ENCODE peak calls at places on chromosomes 7 and 10, in nine cellular contexts. E, O, J, M, Y, R, T, Z and S are unnamed samples.

GRCh38 chr7:2698581-2699288 is 10.7 kb downstream of the AMZ1 start:
- DNase-seq in R (no peak), Y (peak; percentile 72), J (no peak), E (no peak), M (peak; percentile 92), T (no peak), Z (no peak), O (peak; percentile 45), S (no peak)

GRCh38 chr10:1545524-1545923 is 191.8 kb downstream of the ADARB2 start:
- DNase-seq in Y (no peak), T (no peak), Z (no peak), M (no peak), R (no peak), J (no peak), E (no peak), O (no peak), S (no peak)

GRCh38 chr7:94650137-94650536 is 5.8 kb downstream of the SGCE start:
- DNase-seq in R (no peak), Z (no peak), T (no peak), Y (no peak), E (no peak), O (no peak), M (no peak), J (no peak), S (no peak)

GRCh38 chr7:1225462-1226154 is 7.1 kb upstream of the UNCX start:
- DNase-seq in M (no peak), E (no peak), J (no peak), O (peak; percentile 53), Y (no peak), R (no peak), Z (no peak), T (no peak), S (no peak)

GRCh38 chr7:24816868-24817267 is 59.6 kb upstream of the GSDME start:
- DNase-seq in J (no peak), Z (no peak), T (no peak), Y (no peak), R (no peak), O (no peak), M (no peak), E (no peak), S (no peak)

GRCh38 chr10:79063661-79064490 is 4.9 kb upstream of the ZMIZ1 start:
- DNase-seq in Y (no peak), R (no peak), O (no peak), Z (no peak), J (no peak), M (no peak), T (peak; percentile 35), E (no peak), S (no peak)

GRCh38 chr10:117221156-117221711 is 19.7 kb upstream of the SLC18A2 start:
- DNase-seq in Y (peak; percentile 92), E (no peak), T (no peak), J (peak; percentile 2), Z (no peak), M (no peak), O (no peak), R (no peak), S (no peak)

GRCh38 chr7:120991570-120991969 is 3.1 kb downstream of the CPED1 start:
- DNase-seq in T (no peak), R (no peak), M (no peak), Z (no peak), J (no peak), E (no peak), O (no peak), Y (no peak), S (no peak)

GRCh38 chr10:58026036-58026435 is 241.7 kb downstream of the IPMK start:
- DNase-seq in O (no peak), T (no peak), E (no peak), J (no peak), Z (no peak), M (no peak), R (no peak), Y (no peak), S (no peak)

GRCh38 chr10:73625004-73625883 is 16.0 kb downstream of the MYOZ1 start:
- DNase-seq in T (no peak), J (peak; percentile 13), E (peak; percentile 36), Y (no peak), R (no peak), Z (peak; percentile 34), O (peak; percentile 28), M (no peak), S (no peak)

GRCh38 chr7:132996581-132997242 is 85.2 kb downstream of the CHCHD3 start:
- DNase-seq in O (no peak), Z (no peak), R (no peak), E (peak; percentile 27), M (no peak), Y (no peak), J (no peak), T (no peak), S (no peak)

GRCh38 chr7:150746931-150747330 is 9.7 kb downstream of the GIMAP5 start:
- DNase-seq in M (no peak), O (no peak), Y (no peak), E (no peak), R (no peak), J (no peak), Z (no peak), T (no peak), S (no peak)

GRCh38 chr7:98133181-98133580 is 26.5 kb downstream of the LMTK2 start:
- DNase-seq in T (no peak), Z (no peak), J (peak; percentile 5), M (peak; percentile 33), E (peak; percentile 50), Y (no peak), O (peak; percentile 20), R (no peak), S (no peak)

GRCh38 chr7:146922777-146923176 is 806.2 kb downstream of the CNTNAP2 start:
- DNase-seq in E (no peak), Z (no peak), J (no peak), T (no peak), O (no peak), M (no peak), Y (no peak), R (no peak), S (no peak)

GRCh38 chr7:117069379-117069778 is 116.1 kb downstream of the ST7 start:
- DNase-seq in M (peak; percentile 8), J (no peak), T (no peak), Y (no peak), Z (peak; percentile 52), O (no peak), R (no peak), E (no peak), S (no peak)

GRCh38 chr7:42128703-42129102 is 108.3 kb downstream of the GLI3 start:
- DNase-seq in O (no peak), J (no peak), T (no peak), E (no peak), Z (no peak), R (no peak), M (no peak), Y (no peak), S (peak; percentile 18)

GRCh38 chr10:25808372-25808771 is 125.7 kb upstream of the MYO3A start:
- DNase-seq in Y (no peak), O (no peak), T (no peak), Z (no peak), M (no peak), J (no peak), E (no peak), R (no peak), S (no peak)

GRCh38 chr10:6401562-6402348 is 178.3 kb downstream of the PRKCQ start:
- DNase-seq in O (peak; percentile 36), Y (peak; percentile 49), J (peak; percentile 85), Z (peak; percentile 49), T (peak; percentile 87), E (peak; percentile 96), R (peak; percentile 84), M (peak; percentile 71), S (peak; percentile 77)

GRCh38 chr7:92768501-92769360 is 67.6 kb downstream of the CDK6 start:
- DNase-seq in Y (peak; percentile 15), E (peak; percentile 53), Z (no peak), R (no peak), O (no peak), J (peak; percentile 56), M (no peak), T (no peak), S (no peak)

GRCh38 chr7:151626422-151627115 is 106.9 kb upstream of the RHEB start:
- DNase-seq in M (no peak), J (no peak), Y (peak; percentile 41), O (no peak), T (no peak), Z (peak; percentile 54), E (peak; percentile 48), R (no peak), S (peak; percentile 22)

GRCh38 chr7:100342761-100343160 is 15.2 kb upstream of the PILRB start:
- DNase-seq in Y (no peak), T (no peak), E (peak; percentile 30), Z (no peak), J (no peak), R (no peak), O (no peak), M (no peak), S (no peak)

GRCh38 chr10:49320191-49320590 is 21.2 kb downstream of the C10orf71 start:
- DNase-seq in O (no peak), Y (no peak), T (no peak), M (no peak), J (no peak), E (no peak), R (no peak), Z (no peak), S (no peak)

GRCh38 chr7:118312966-118313365 is 88.5 kb downstream of the ANKRD7 start:
- DNase-seq in Y (no peak), R (no peak), J (no peak), Z (no peak), O (no peak), M (no peak), E (no peak), T (no peak), S (no peak)

GRCh38 chr10:118850418-118851061 is 95.8 kb upstream of the CACUL1 start:
- DNase-seq in M (peak; percentile 30), Z (peak; percentile 41), Y (peak; percentile 20), O (peak; percentile 44), E (peak; percentile 31), J (peak; percentile 60), R (no peak), T (peak; percentile 87), S (peak; percentile 31)

GRCh38 chr10:30736685-30737232 is 107.2 kb upstream of the LYZL2 start:
- DNase-seq in E (no peak), Z (no peak), J (peak; percentile 99), T (no peak), M (no peak), Y (no peak), O (no peak), R (peak; percentile 99), S (no peak)

GRCh38 chr7:150383710-150384397 is 4.7 kb downstream of the ZNF775 start:
- DNase-seq in J (no peak), E (peak; percentile 98), M (no peak), Z (peak; percentile 69), O (no peak), T (peak; percentile 65), Y (no peak), R (no peak), S (no peak)